ENCODE peak calls at places on chromosome 9, in five cellular contexts. J is coronary artery, R is GM12891, H is hippocampal formation, M is RWPE1. W is an unnamed sample.

GRCh38 chr9:98998441-98999151 is 54.9 kb downstream of the COL15A1 start:
- DNase-seq in J (peak; percentile 90), R (no peak), H (peak; percentile 25), M (peak; percentile 83), W (peak; percentile 54)

GRCh38 chr9:127942152-127943010 is 4.7 kb upstream of the DPM2 start:
- DNase-seq in J (no peak), R (peak; percentile 69), H (peak; percentile 62), M (peak; percentile 75), W (no peak)

GRCh38 chr9:18723366-18723765 is 249.4 kb downstream of the ADAMTSL1 start:
- DNase-seq in J (no peak), R (no peak), H (no peak), M (no peak), W (no peak)

GRCh38 chr9:17063535-17064135 is 71.2 kb upstream of the CNTLN start:
- DNase-seq in J (no peak), R (peak; percentile 10), H (peak; percentile 23), M (peak; percentile 44), W (peak; percentile 32)

GRCh38 chr9:83032065-83032625 is 30.8 kb downstream of the RASEF start:
- DNase-seq in J (no peak), R (no peak), H (no peak), M (peak; percentile 14), W (no peak)

GRCh38 chr9:103837940-103838339 is 256.2 kb upstream of the SMC2 start:
- DNase-seq in J (no peak), R (no peak), H (no peak), M (no peak), W (no peak)

GRCh38 chr9:123686849-123687233 is 243.1 kb downstream of the DENND1A start:
- DNase-seq in J (no peak), R (no peak), H (no peak), M (no peak), W (no peak)

GRCh38 chr9:21761309-21761901 is 41.0 kb upstream of the MTAP start:
- DNase-seq in J (no peak), R (peak; percentile 1), H (no peak), M (no peak), W (no peak)

GRCh38 chr9:109821711-109822110 is 41.7 kb downstream of the PALM2AKAP2 start:
- DNase-seq in J (no peak), R (no peak), H (no peak), M (no peak), W (no peak)

W was measured in HCT116.